ENCODE peak calls at places on chromosomes 16 and 17, in eight cellular contexts. Y, M, F, Z, I, K, U and E are unnamed samples.

GRCh38 chr16:11112723-11113348 is 143.2 kb downstream of the SOCS1 start:
- DNase-seq in Y (no peak), U (no peak), Z (no peak), M (no peak), I (no peak), K (no peak), F (peak; percentile 57), E (no peak)

GRCh38 chr17:39622380-39623006 is 4.3 kb upstream of the PPP1R1B start:
- DNase-seq in I (no peak), M (no peak), Z (no peak), K (no peak), F (no peak), U (no peak), Y (no peak), E (no peak)

GRCh38 chr17:66724581-66725341 is 110.2 kb upstream of the CACNG5 start:
- DNase-seq in Z (peak; percentile 67), M (no peak), K (peak; percentile 17), Y (peak; percentile 33), F (no peak), I (no peak), U (no peak), E (no peak)

GRCh38 chr17:55063857-55064485 is 95.4 kb downstream of the STXBP4 start:
- DNase-seq in M (no peak), I (no peak), Y (no peak), F (no peak), Z (no peak), K (no peak), U (no peak), E (no peak)

GRCh38 chr16:31253642-31254045 is 6.1 kb upstream of the ITGAM start:
- DNase-seq in K (peak; percentile 20), Z (no peak), U (peak; percentile 35), Y (peak; percentile 38), I (peak; percentile 66), M (no peak), F (no peak), E (peak; percentile 67)

GRCh38 chr16:30747331-30747730 is 894 bp upstream of the PHKG2 start:
- DNase-seq in Y (peak; percentile 39), U (no peak), I (no peak), K (no peak), F (no peak), Z (no peak), M (no peak), E (no peak)

GRCh38 chr17:13562271-13562800 is 39.4 kb downstream of the HS3ST3A1 start:
- DNase-seq in Y (peak; percentile 58), F (no peak), I (peak; percentile 41), M (no peak), U (peak; percentile 51), Z (peak; percentile 82), K (no peak), E (peak; percentile 62)

GRCh38 chr17:32496348-32497078 is 9.7 kb downstream of the CDK5R1 start:
- DNase-seq in U (peak; percentile 46), K (no peak), Z (peak; percentile 56), F (peak; percentile 84), Y (no peak), M (no peak), I (no peak), E (no peak)

GRCh38 chr17:8126306-8127066 is 2.6 kb upstream of the HES7 start:
- DNase-seq in I (no peak), K (no peak), F (no peak), U (no peak), Z (no peak), Y (peak; percentile 79), M (peak; percentile 81), E (no peak)

GRCh38 chr17:9982159-9982558 is 77.1 kb upstream of the RCVRN start:
- DNase-seq in Y (peak; percentile 30), M (peak; percentile 50), F (no peak), I (no peak), K (no peak), Z (peak; percentile 11), U (no peak), E (no peak)

GRCh38 chr17:82917656-82918345 is 78.0 kb upstream of the ZNF750 start:
- DNase-seq in U (no peak), Z (no peak), F (no peak), K (no peak), Y (no peak), I (no peak), M (peak; percentile 30), E (no peak)

GRCh38 chr17:38572665-38573365 is 32.9 kb downstream of the SRCIN1 start:
- DNase-seq in Y (peak; percentile 72), K (no peak), I (no peak), M (peak; percentile 94), F (no peak), Z (no peak), U (no peak), E (no peak)

GRCh38 chr17:59105852-59106462 is 723 bp downstream of the TRIM37 start:
- DNase-seq in Y (peak; percentile 54), Z (peak; percentile 84), U (peak; percentile 72), F (peak; percentile 79), K (peak; percentile 68), I (peak; percentile 72), M (no peak), E (peak; percentile 64)

GRCh38 chr16:4272114-4272954 is 489 bp downstream of the TFAP4 start:
- DNase-seq in Y (peak; percentile 65), F (peak; percentile 81), K (peak; percentile 61), U (peak; percentile 71), M (peak; percentile 74), I (peak; percentile 54), Z (peak; percentile 75), E (no peak)

GRCh38 chr17:79354173-79354820 is 256.6 kb downstream of the RBFOX3 start:
- DNase-seq in F (no peak), Z (no peak), Y (no peak), I (no peak), M (no peak), U (no peak), K (no peak), E (no peak)

GRCh38 chr16:82630688-82631087 is 3.9 kb downstream of the CDH13 start:
- DNase-seq in F (no peak), K (no peak), M (no peak), Y (no peak), Z (peak; percentile 13), I (no peak), U (no peak), E (no peak)

GRCh38 chr17:49031965-49032928 is 35.1 kb downstream of the IGF2BP1 start:
- DNase-seq in U (no peak), I (peak; percentile 52), Y (peak; percentile 86), F (no peak), M (peak; percentile 93), K (no peak), Z (no peak), E (no peak)

DNA sequence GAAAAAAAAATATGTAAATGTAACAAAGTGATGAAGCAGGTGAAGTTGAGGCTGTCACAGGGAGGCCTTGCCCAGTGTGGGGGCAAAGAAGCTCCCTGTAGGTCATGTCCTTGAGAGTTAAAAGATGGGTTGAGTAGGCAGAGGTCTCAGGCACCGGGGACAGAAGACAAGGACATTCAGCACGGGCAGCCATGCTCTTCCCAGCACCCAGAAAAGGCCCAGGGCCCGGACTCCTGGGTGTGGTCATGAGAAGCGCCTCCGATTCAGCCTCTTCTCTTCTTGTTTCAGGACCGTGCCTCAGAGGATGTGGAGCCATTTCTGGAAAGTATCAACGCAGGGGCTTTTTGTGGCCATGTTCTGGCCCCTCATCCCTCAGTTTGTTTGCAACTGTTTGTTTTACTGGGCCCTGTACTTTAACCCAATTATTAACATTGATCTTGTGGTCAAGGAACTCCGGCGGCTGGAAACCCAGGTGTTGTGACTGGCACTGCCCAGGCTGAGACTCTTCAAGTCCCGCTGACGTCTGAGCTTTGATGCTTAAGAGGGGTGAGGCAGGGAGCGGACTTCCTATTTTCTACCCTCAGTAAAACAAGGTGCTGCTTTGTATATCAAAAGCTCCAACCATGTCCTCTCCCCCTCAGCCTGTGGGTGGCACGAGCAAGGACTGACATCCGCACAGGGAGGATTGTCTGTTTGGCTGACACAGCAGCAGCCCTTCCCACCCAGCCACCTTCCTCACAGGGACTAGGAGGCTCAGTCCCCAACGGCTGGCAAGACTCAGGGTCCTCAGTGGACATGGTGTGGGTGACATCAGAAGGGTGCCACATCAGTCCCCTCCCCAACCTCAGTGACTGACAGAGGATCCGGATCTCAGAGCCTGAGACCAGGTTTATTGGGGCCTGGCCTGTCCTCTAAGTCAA is 26.5 kb downstream of the PLA2G10 start:
- DNase-seq in Z (no peak), U (no peak), K (no peak), I (peak; percentile 69), M (no peak), Y (no peak), F (no peak), E (no peak)
- H3K36me3 ChIP-seq in Z (peaks cover 68% of the 10 kb centered on the region), U (peaks cover 73% of the 10 kb centered on the region), K (peaks cover 71% of the 10 kb centered on the region), I (peaks cover 47% of the 10 kb centered on the region), M (no peaks in the 10 kb centered on the region), Y (no peaks in the 10 kb centered on the region), F (peaks cover 61% of the 10 kb centered on the region), E (peaks cover 66% of the 10 kb centered on the region)

DNA sequence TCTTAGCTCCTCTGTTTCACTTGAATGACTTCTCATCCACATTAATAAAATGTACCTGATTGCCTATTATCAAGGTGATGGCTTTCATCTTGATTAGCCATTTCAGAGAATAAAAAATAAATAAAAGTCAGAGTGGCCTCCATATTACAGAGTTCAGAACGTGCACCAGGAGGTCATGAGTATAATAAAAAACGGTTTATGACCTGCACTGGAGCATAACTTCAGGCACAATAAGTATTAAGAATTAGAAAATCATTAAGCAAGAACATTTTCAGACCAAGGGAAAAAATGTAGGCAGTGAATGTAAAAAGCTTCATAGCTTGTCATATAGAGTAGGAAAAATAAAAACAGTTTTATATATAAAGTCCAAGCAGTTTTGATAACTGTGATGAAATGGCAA is 11.4 kb downstream of the METTL9 start:
- DNase-seq in Z (no peak), Y (no peak), F (no peak), K (no peak), U (no peak), M (no peak), I (no peak), E (no peak)
- H3K4me3 ChIP-seq in Z (no peak overlapping the region), Y (no peak overlapping the region), F (no peak overlapping the region), K (no peak overlapping the region), U (no peak overlapping the region), M (no peak overlapping the region), I (no peak overlapping the region), E (no peak overlapping the region)

DNA sequence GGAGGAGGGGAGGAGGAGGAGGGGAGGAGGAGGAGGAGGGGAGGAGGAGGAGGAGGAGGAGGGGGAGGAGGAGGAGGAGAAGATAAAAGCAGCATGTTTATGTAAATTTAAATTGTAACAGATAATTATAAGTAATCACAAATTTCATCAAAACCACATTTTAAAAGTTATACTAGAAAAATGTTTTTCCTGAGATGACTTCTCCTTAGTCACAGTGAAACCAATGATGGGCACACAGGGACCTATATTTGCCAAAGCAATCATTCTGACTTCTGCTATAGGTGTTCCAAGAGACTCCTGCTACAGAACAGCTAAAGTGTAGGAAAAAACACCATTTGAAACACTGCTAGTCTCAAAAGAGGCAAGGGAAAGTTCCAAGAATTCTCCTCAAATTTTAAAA is 66.4 kb downstream of the CEP95 start:
- DNase-seq in M (no peak), I (no peak), U (no peak), Y (no peak), K (no peak), F (no peak), Z (no peak), E (no peak)
- H3K36me3 ChIP-seq in M (no peaks in the 10 kb centered on the region), I (peaks cover 14% of the 10 kb centered on the region), U (peaks cover 56% of the 10 kb centered on the region), Y (no peaks in the 10 kb centered on the region), K (peaks cover 38% of the 10 kb centered on the region), F (peaks cover 51% of the 10 kb centered on the region), Z (peaks cover 53% of the 10 kb centered on the region), E (peaks cover 39% of the 10 kb centered on the region)

GRCh38 chr17:50533720-50534148 is 1.2 kb downstream of the EPN3 start:
- DNase-seq in K (peak; percentile 79), Z (no peak), Y (peak; percentile 61), I (no peak), M (no peak), F (no peak), U (peak; percentile 84), E (no peak)
- H3K4me3 ChIP-seq in K (peak overlapping the region; percentile 71), Z (peak overlapping the region; percentile 19), Y (no peak overlapping the region), I (no peak overlapping the region), M (peak overlapping the region; percentile 56), F (no peak overlapping the region), U (peak overlapping the region; percentile 45), E (peak overlapping the region; percentile 47)

GRCh38 chr17:47607481-47607880 is 42.2 kb upstream of the KPNB1 start:
- DNase-seq in F (no peak), Z (no peak), U (no peak), Y (no peak), M (no peak), K (no peak), I (no peak), E (no peak)
- H3K36me3 ChIP-seq in F (peaks cover 18% of the 10 kb centered on the region), Z (peaks cover 63% of the 10 kb centered on the region), U (peaks cover 82% of the 10 kb centered on the region), Y (no peaks in the 10 kb centered on the region), M (peaks cover 14% of the 10 kb centered on the region), K (peaks cover 75% of the 10 kb centered on the region), I (peaks cover 20% of the 10 kb centered on the region), E (peaks cover 58% of the 10 kb centered on the region)